ENCODE peak calls at places on chromosomes 3 and 15, in seven cellular contexts. G is WERI-Rb-1, N is left ventricle myocardium inferior, H is GM23338, L is thoracic aorta, M is fibroblast of mammary gland, K is Peyer's patch. I is an unnamed sample.

GRCh38 chr3:189903562-189904250 is 217.0 kb downstream of the P3H2 start:
- DNase-seq in G (no peak), N (no peak), H (no peak), L (no peak), M (no peak), K (no peak), I (no peak)

GRCh38 chr3:55910543-55910942 is 423.4 kb upstream of the WNT5A start:
- DNase-seq in G (no peak), N (no peak), H (no peak), L (no peak), M (peak), K (no peak), I (no peak)

GRCh38 chr3:58560771-58561311 is 16.4 kb downstream of the FAM107A start:
- DNase-seq in G (peak), N (no peak), H (peak), L (no peak), M (peak), K (no peak), I (peak)

GRCh38 chr3:156334841-156335545 is 214.6 kb downstream of the KCNAB1 start:
- DNase-seq in G (peak), N (no peak), H (no peak), L (no peak), M (no peak), K (no peak), I (no peak)

GRCh38 chr15:99592135-99592845 is 26.5 kb downstream of the MEF2A start:
- DNase-seq in G (no peak), N (no peak), H (no peak), L (no peak), M (peak), K (no peak), I (no peak)

GRCh38 chr3:123816673-123817207 is 67.4 kb downstream of the MYLK start:
- DNase-seq in G (no peak), N (no peak), H (no peak), L (no peak), M (peak), K (no peak), I (peak)

GRCh38 chr15:51004103-51004536 is 90.6 kb downstream of the TNFAIP8L3 start:
- DNase-seq in G (no peak), N (no peak), H (peak), L (no peak), M (peak), K (no peak), I (no peak)

GRCh38 chr3:3636815-3637214 is 162.4 kb upstream of the LRRN1 start:
- DNase-seq in G (no peak), N (no peak), H (no peak), L (no peak), M (no peak), K (no peak), I (no peak)

GRCh38 chr15:25717116-25717755 is 145.9 kb downstream of the ATP10A start:
- DNase-seq in G (no peak), N (no peak), H (no peak), L (no peak), M (no peak), K (no peak), I (peak)

GRCh38 chr3:107117922-107118576 is 259.2 kb upstream of the CCDC54 start:
- DNase-seq in G (peak), N (no peak), H (peak), L (no peak), M (peak), K (no peak), I (peak)

GRCh38 chr3:122857019-122857418 is 62.1 kb downstream of the SLC49A4 start:
- DNase-seq in G (no peak), N (no peak), H (no peak), L (no peak), M (peak), K (no peak), I (no peak)

GRCh38 chr15:93861413-93861812 is 369.9 kb upstream of the MCTP2 start:
- DNase-seq in G (no peak), N (no peak), H (no peak), L (no peak), M (peak), K (peak), I (no peak)

GRCh38 chr3:177802151-177802900 is 605.0 kb upstream of the TBL1XR1 start:
- DNase-seq in G (no peak), N (no peak), H (no peak), L (no peak), M (peak), K (no peak), I (no peak)

GRCh38 chr3:133895208-133896001 is at the start of gene RAB6B:
- DNase-seq in G (peak), N (peak), H (peak), L (no peak), M (peak), K (peak), I (no peak)

GRCh38 chr3:41304603-41305002 is 105.3 kb downstream of the CTNNB1 start:
- DNase-seq in G (no peak), N (no peak), H (no peak), L (no peak), M (peak), K (no peak), I (no peak)

GRCh38 chr3:36165509-36165908 is 214.8 kb upstream of the STAC start:
- DNase-seq in G (no peak), N (no peak), H (no peak), L (no peak), M (no peak), K (no peak), I (no peak)

GRCh38 chr3:194974468-194975135 is 288.9 kb downstream of the FAM43A start:
- DNase-seq in G (no peak), N (no peak), H (no peak), L (no peak), M (no peak), K (no peak), I (no peak)

GRCh38 chr15:68312701-68313204 is 35.2 kb downstream of the FEM1B start:
- DNase-seq in G (no peak), N (no peak), H (no peak), L (no peak), M (peak), K (peak), I (no peak)

GRCh38 chr15:66498501-66499386 is 1.2 kb upstream of the SNAPC5 start:
- DNase-seq in G (no peak), N (no peak), H (peak), L (no peak), M (peak), K (no peak), I (no peak)

GRCh38 chr3:25009665-25010064 is 418.4 kb upstream of the RARB start:
- DNase-seq in G (peak), N (no peak), H (no peak), L (no peak), M (no peak), K (no peak), I (no peak)

GRCh38 chr15:66733976-66734375 is 31.9 kb downstream of the SMAD6 start:
- DNase-seq in G (no peak), N (no peak), H (no peak), L (no peak), M (no peak), K (no peak), I (no peak)

GRCh38 chr15:92809880-92810361 is 90.2 kb upstream of the CHD2 start:
- DNase-seq in G (no peak), N (no peak), H (no peak), L (no peak), M (peak), K (peak), I (no peak)

GRCh38 chr15:101045835-101046691 is 126.9 kb downstream of the LRRK1 start:
- DNase-seq in G (peak), N (peak), H (no peak), L (no peak), M (no peak), K (peak), I (no peak)

GRCh38 chr3:65928110-65928509 is 110.6 kb downstream of the MAGI1 start:
- DNase-seq in G (no peak), N (no peak), H (no peak), L (no peak), M (no peak), K (no peak), I (no peak)

GRCh38 chr15:79944625-79945024 is 26.4 kb downstream of the BCL2A1 start:
- DNase-seq in G (no peak), N (no peak), H (no peak), L (no peak), M (no peak), K (no peak), I (no peak)

GRCh38 chr15:74315626-74316025 is 51.8 kb downstream of the CYP11A1 start:
- DNase-seq in G (no peak), N (peak), H (no peak), L (no peak), M (no peak), K (peak), I (no peak)

GRCh38 chr3:29128004-29128403 is 152.9 kb upstream of the RBMS3 start:
- DNase-seq in G (no peak), N (no peak), H (no peak), L (no peak), M (no peak), K (no peak), I (peak)

GRCh38 chr15:99485992-99486370 is 79.8 kb upstream of the MEF2A start:
- DNase-seq in G (no peak), N (no peak), H (peak), L (no peak), M (no peak), K (no peak), I (no peak)

GRCh38 chr3:108524547-108524946 is 14.2 kb upstream of the MYH15 start:
- DNase-seq in G (no peak), N (no peak), H (no peak), L (no peak), M (peak), K (no peak), I (no peak)

GRCh38 chr3:158407844-158408517 is 163.0 kb upstream of the MLF1 start:
- DNase-seq in G (peak), N (no peak), H (no peak), L (no peak), M (no peak), K (no peak), I (no peak)

GRCh38 chr15:52392008-52392687 is 96.5 kb upstream of the MYO5C start:
- DNase-seq in G (no peak), N (no peak), H (peak), L (no peak), M (peak), K (no peak), I (no peak)

GRCh38 chr3:131849640-131850039 is 185.2 kb downstream of the CPNE4 start:
- DNase-seq in G (no peak), N (no peak), H (no peak), L (no peak), M (no peak), K (no peak), I (no peak)

GRCh38 chr15:70098461-70099166 is 897 bp upstream of the TLE3 start:
- DNase-seq in G (no peak), N (peak), H (peak), L (no peak), M (no peak), K (peak), I (no peak)

GRCh38 chr3:190432216-190432615 is 17.5 kb downstream of the TMEM207 start:
- DNase-seq in G (no peak), N (no peak), H (no peak), L (no peak), M (peak), K (no peak), I (no peak)

GRCh38 chr3:48256557-48256956 is 15.7 kb downstream of the ZNF589 start:
- DNase-seq in G (no peak), N (no peak), H (no peak), L (no peak), M (no peak), K (no peak), I (no peak)

DNA sequence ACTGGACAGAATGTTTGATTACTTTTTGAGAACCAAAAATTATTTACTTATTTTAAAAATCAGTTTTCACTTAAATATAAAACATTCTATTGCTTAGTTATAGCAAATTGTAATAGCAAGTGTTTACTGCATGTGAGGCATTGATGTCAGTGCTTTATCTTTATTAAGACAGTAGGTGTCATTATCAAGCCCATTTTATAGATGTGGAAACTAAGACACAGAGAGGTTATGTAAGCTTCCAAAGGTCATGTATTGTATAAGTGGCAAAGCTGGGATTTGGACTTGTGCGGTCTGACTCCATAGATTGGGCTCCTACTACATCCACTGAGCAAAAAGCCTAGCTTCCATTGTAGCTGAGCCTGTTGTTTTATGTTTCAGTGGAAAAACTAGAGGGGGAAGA is 17.6 kb downstream of the ZNF589 start:
- DNase-seq in G (no peak), N (no peak), H (no peak), L (no peak), M (no peak), K (no peak), I (no peak)
- H3K4me3 ChIP-seq in G (no peak), N (no peak), H (no peak), L (no peak), M (no peak), K (no peak), I (no peak)

GRCh38 chr3:77345009-77345408 is 305.1 kb downstream of the ROBO2 start:
- DNase-seq in G (no peak), N (no peak), H (no peak), L (no peak), M (no peak), K (no peak), I (no peak)

GRCh38 chr3:77342688-77343087 is 302.8 kb downstream of the ROBO2 start:
- DNase-seq in G (no peak), N (no peak), H (no peak), L (no peak), M (no peak), K (no peak), I (no peak)

DNA sequence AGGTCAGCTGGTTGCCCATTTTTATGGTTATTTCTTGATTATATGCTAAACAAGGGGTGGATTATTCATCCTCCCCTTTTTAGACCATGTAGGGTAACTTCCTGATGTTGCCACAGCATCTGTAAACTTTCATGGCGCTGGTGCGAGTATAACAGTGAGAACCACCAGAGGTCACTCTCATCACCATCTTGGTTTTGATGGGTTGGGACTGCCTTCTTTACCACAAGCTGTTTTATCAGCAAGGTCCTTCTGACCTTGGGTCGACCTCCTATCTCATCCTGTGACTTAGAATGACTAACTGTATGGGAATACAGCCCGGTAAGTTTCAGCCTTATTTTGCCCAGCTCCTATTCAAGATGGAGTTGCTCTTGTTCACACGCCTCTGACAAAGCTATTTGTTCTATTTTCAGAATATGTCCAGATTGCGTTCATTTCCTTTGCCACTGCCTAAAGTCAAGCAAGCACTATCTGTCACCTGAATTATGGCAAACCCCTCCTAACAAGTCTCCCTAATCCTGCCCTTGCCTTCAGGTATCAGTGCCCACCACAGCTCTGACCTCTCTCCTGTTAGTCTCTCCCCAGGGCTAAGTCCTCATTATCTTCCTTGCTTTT is 308.5 kb downstream of the ROBO2 start:
- DNase-seq in G (peak), N (no peak), H (peak), L (no peak), M (peak), K (no peak), I (no peak)
- TF ChIP-seq CTCF in G (peak), N (peak), H (peak), L (no peak), M (peak), K (peak), I (peak)

DNA sequence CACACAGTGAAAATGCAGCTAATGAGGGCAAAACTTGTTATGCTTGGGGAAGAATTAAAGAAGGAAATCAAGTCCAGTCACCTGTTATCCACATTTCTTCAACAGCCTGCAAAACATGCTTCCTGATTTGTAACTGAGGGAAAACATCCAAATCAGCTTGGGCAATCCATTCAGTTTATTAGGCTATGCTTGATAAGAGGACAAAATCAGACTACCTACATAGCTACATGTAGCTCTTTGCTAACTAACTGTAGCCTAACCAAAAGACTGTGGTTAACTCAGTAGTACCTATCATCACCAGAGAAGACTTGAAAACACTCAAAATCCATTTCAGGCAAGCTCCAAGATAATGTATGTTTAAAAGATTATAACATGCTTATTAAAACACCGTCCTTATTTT is 436.4 kb downstream of the SHQ1 start:
- DNase-seq in G (no peak), N (no peak), H (no peak), L (no peak), M (no peak), K (no peak), I (no peak)
- H3K4me3 ChIP-seq in G (no peak), N (no peak), H (no peak), L (no peak), M (no peak), K (no peak), I (no peak)

GRCh38 chr15:58553365-58553918 is 121.7 kb downstream of the LIPC start:
- DNase-seq in G (no peak), N (no peak), H (no peak), L (no peak), M (no peak), K (peak), I (no peak)
- TF ChIP-seq CTCF in G (no peak), N (no peak), H (no peak), L (no peak), M (no peak), K (no peak), I (no peak)

GRCh38 chr15:40080847-40081246 is 27.8 kb downstream of the BMF start:
- DNase-seq in G (no peak), N (no peak), H (no peak), L (no peak), M (no peak), K (no peak), I (no peak)
- H3K4me3 ChIP-seq in G (no peak), N (peak), H (no peak), L (peak), M (no peak), K (no peak), I (no peak)

DNA sequence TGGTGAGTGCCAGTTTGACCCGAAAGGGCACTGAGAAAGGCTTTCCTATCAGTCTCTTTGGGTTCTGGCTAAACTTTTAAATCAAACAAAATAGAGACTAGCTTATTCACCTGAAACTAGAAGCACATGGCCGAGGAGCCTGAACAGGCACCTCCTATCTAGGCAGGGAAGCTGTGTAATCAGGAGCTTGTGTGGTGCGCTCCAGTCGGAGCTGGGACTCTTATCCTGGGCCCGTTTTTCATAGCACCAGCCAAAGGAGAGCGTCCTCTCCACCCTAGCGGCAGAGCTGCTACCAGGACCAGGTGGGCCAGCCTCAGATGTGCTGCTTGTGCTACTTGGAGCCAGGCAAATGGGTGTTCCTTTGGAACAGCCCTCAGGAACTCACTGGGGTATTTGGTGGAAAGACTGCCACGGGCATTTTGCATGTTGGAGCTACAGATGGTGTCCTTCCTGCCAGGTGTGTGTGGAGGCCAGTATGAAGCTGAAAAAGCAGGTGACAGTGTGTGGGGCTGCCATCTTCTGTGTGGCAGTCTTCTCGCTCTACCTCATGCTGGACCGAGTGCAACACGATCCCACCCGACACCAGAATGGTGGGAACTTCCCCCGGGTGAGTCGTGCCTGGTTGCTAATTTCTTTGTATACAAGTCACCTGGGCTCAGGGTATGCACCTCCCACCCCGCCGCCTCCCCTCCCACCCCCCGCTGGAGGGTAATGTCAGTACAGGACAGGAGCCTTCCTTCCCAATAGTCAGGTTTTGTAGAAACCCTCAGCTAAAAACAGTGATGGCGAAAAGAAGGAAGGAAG is 833 bp downstream of the MAN2A2 start:
- DNase-seq in G (peak), N (no peak), H (peak), L (no peak), M (no peak), K (no peak), I (peak)
- TF ChIP-seq CTCF in G (peak), N (no peak), H (peak), L (no peak), M (no peak), K (no peak), I (no peak)

I was measured in astrocyte of the cerebellum.